ENCODE peak calls at places on chromosomes 4 and X, in eight cellular contexts. H is astrocyte; T is CD8-positive, alpha-beta memory T cell; Q is MM.1S; K is GM23338; U is mesendoderm; P is PC-3; R is breast epithelium. I is an unnamed sample. For H3K4me1 and H3K27me3, the result is how much of the 10 kb centered on the place peaks cover.

GRCh38 chrX:136193771-136194170 is 46.4 kb downstream of the FHL1 start:
- DNase-seq in H (no peak), T (no peak), Q (no peak), K (no peak), U (no peak), P (no peak), R (no peak), I (no peak)

GRCh38 chr4:141223418-141223817 is 2.7 kb downstream of the ZNF330 start:
- DNase-seq in H (no peak), T (no peak), Q (no peak), K (no peak), U (no peak), P (no peak), R (no peak), I (no peak)

GRCh38 chrX:47579537-47579936 is 2.7 kb upstream of the TIMP1 start:
- DNase-seq in H (peak), T (no peak), Q (no peak), K (no peak), U (no peak), P (peak), R (no peak), I (peak)

GRCh38 chrX:118562574-118563164 is 67.1 kb downstream of the DOCK11 start:
- DNase-seq in H (no peak), T (no peak), Q (no peak), K (no peak), U (no peak), P (no peak), R (no peak), I (no peak)

GRCh38 chr4:173403051-173403450 is 4.1 kb upstream of the SCRG1 start:
- DNase-seq in H (no peak), T (no peak), Q (no peak), K (no peak), U (peak), P (no peak), R (no peak), I (no peak)

GRCh38 chr4:69748176-69748575 is 12.2 kb downstream of the SULT1B1 start:
- DNase-seq in H (peak), T (no peak), Q (no peak), K (no peak), U (no peak), P (peak), R (no peak), I (no peak)

GRCh38 chr4:95446204-95446603 is 102.6 kb downstream of the UNC5C start:
- DNase-seq in H (no peak), T (no peak), Q (no peak), K (no peak), U (no peak), P (no peak), R (no peak), I (no peak)

GRCh38 chr4:100248476-100248875 is 58.2 kb upstream of the DDIT4L start:
- DNase-seq in H (no peak), T (no peak), Q (no peak), K (no peak), U (no peak), P (no peak), R (no peak), I (no peak)

GRCh38 chr4:131459430-131460101 is 1689.5 kb upstream of the PCDH10 start:
- DNase-seq in H (no peak), T (no peak), Q (peak), K (peak), U (peak), P (no peak), R (no peak), I (no peak)

GRCh38 chrX:10239611-10240064 is 82.9 kb downstream of the CLCN4 start:
- DNase-seq in H (peak), T (no peak), Q (no peak), K (no peak), U (no peak), P (peak), R (no peak), I (peak)

GRCh38 chr4:108135549-108136209 is 33.1 kb downstream of the LEF1 start:
- DNase-seq in H (no peak), T (no peak), Q (no peak), K (peak), U (peak), P (no peak), R (peak), I (no peak)

GRCh38 chr4:107034982-107035710 is 967 bp downstream of the DKK2 start:
- DNase-seq in H (peak), T (peak), Q (no peak), K (peak), U (peak), P (no peak), R (no peak), I (no peak)

GRCh38 chrX:12304261-12304660 is 166.0 kb downstream of the FRMPD4 start:
- DNase-seq in H (no peak), T (no peak), Q (no peak), K (no peak), U (no peak), P (no peak), R (no peak), I (no peak)

GRCh38 chr4:167613381-167613780 is 379.1 kb upstream of the SPOCK3 start:
- DNase-seq in H (no peak), T (no peak), Q (no peak), K (no peak), U (no peak), P (no peak), R (no peak), I (no peak)

GRCh38 chr4:144572660-144573059 is 73.3 kb upstream of the HHIP start:
- DNase-seq in H (no peak), T (no peak), Q (no peak), K (peak), U (peak), P (no peak), R (no peak), I (no peak)

GRCh38 chr4:153620352-153620751 is 63.7 kb upstream of the TLR2 start:
- DNase-seq in H (no peak), T (no peak), Q (no peak), K (no peak), U (no peak), P (no peak), R (no peak), I (no peak)

GRCh38 chrX:105314468-105314867 is 94.0 kb upstream of the TEX13A start:
- DNase-seq in H (peak), T (no peak), Q (no peak), K (no peak), U (no peak), P (peak), R (no peak), I (no peak)

GRCh38 chrX:47242321-47242720 is 9.5 kb downstream of the USP11 start:
- DNase-seq in H (no peak), T (no peak), Q (no peak), K (no peak), U (no peak), P (no peak), R (no peak), I (no peak)

GRCh38 chr4:13888112-13888511 is 260.6 kb upstream of the BOD1L1 start:
- DNase-seq in H (peak), T (no peak), Q (no peak), K (no peak), U (peak), P (peak), R (no peak), I (no peak)

GRCh38 chr4:16029329-16029728 is 54.5 kb downstream of the PROM1 start:
- DNase-seq in H (peak), T (no peak), Q (no peak), K (peak), U (peak), P (no peak), R (no peak), I (no peak)

GRCh38 chrX:45762699-45763647 is 562.3 kb upstream of the DIPK2B start:
- DNase-seq in H (peak), T (no peak), Q (no peak), K (no peak), U (no peak), P (peak), R (no peak), I (no peak)

GRCh38 chr4:125735107-125735506 is 420.4 kb downstream of the FAT4 start:
- DNase-seq in H (peak), T (no peak), Q (no peak), K (peak), U (peak), P (peak), R (no peak), I (peak)

GRCh38 chrX:40175416-40176255 is 77.9 kb upstream of the BCOR start:
- DNase-seq in H (no peak), T (peak), Q (peak), K (peak), U (peak), P (peak), R (no peak), I (peak)

DNA sequence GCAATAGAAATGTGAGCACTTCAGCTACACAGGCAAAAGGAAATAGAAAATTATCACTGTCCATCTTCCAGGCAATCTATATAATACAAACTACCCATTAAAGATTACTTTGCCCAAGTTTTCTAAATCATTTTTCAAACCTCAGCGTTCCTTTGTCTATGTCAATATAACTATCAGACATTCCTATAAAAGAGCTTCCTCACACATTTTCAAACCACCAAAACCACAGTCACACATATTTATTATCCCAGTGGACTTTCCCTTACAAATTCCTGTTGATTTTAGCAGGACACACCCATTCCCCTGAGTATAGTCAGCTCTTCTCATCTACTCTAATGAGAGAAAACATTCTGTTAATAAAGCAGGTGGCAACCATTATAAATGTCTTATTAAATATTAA is 83.2 kb upstream of the INTU start:
- DNase-seq in H (no peak), T (no peak), Q (no peak), K (no peak), U (no peak), P (peak), R (no peak), I (no peak)
- H3K4me1 ChIP-seq in H (under half), T (under half), Q (under half), K (under half), U (under half), P (under half), R (under half), I (under half)

GRCh38 chrX:31714797-31715196 is 643.0 kb upstream of the FTHL17 start:
- DNase-seq in H (no peak), T (no peak), Q (no peak), K (no peak), U (no peak), P (no peak), R (no peak), I (no peak)

GRCh38 chrX:31713120-31713519 is 641.3 kb upstream of the FTHL17 start:
- DNase-seq in H (no peak), T (no peak), Q (no peak), K (no peak), U (no peak), P (no peak), R (no peak), I (no peak)

GRCh38 chrX:31715675-31716074 is 643.8 kb upstream of the FTHL17 start:
- DNase-seq in H (no peak), T (no peak), Q (no peak), K (no peak), U (no peak), P (peak), R (no peak), I (no peak)

DNA sequence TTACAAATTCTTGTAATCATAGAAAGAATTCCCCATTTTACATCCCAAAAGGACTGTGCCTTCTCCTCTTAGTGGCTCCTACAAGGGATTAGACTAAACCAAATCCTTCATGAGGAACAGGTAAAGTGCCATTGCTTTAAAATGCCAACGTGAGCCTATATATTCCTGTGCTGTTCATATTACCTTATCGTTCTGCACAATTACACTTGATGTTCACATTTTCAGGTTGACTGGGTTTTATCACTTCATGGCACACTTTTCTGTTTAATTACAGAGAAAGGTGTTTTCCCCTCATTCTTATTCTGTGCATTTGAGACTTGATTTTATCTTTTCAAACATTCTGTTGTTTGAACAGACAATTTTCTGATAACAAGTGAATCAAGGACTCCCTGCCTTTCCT is 645.6 kb upstream of the FTHL17 start:
- DNase-seq in H (no peak), T (no peak), Q (no peak), K (no peak), U (no peak), P (no peak), R (no peak), I (no peak)
- H3K27me3 ChIP-seq in H (under half), T (under half), Q (under half), K (under half), U (under half), P (under half), R (under half), I (under half)

GRCh38 chr4:1863297-1864033 is 7.5 kb upstream of the LETM1 start:
- DNase-seq in H (no peak), T (no peak), Q (no peak), K (no peak), U (no peak), P (no peak), R (no peak), I (no peak)
- H3K4me1 ChIP-seq in H (under half), T (under half), Q (under half), K (under half), U (under half), P (under half), R (under half), I (under half)

GRCh38 chrX:78527818-78528217 is 131.3 kb downstream of the RTL3 start:
- DNase-seq in H (no peak), T (no peak), Q (no peak), K (no peak), U (no peak), P (no peak), R (no peak), I (no peak)
- H3K27me3 ChIP-seq in H (under half), T (under half), Q (under half), K (under half), U (under half), P (under half), R (under half), I (under half)

DNA sequence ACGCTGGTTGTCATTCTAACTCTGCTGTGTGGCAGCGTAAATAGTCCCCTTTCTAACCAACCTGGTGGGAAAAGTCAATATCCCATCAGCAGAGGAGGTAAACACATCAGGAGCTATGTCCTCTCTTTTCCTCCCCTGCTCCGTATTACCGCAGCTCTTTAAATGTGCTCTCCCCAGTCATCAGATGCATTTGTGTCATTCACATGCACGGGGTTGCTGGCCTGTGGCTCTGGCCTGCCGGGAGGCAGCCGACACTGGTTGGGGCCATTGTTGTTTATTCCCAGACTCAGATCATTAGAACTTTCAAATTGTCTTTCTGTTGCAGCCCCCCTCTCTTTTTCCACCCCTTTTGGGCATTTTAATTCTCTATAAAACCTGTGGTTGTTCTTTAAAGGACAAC is 21.9 kb downstream of the ARX start:
- DNase-seq in H (no peak), T (no peak), Q (no peak), K (no peak), U (no peak), P (no peak), R (no peak), I (no peak)
- H3K4me1 ChIP-seq in H (under half), T (under half), Q (under half), K (half or more), U (under half), P (under half), R (under half), I (under half)

GRCh38 chr4:1080432-1080831 is 32.9 kb downstream of the RNF212 start:
- DNase-seq in H (no peak), T (no peak), Q (no peak), K (no peak), U (no peak), P (no peak), R (no peak), I (no peak)
- H3K27me3 ChIP-seq in H (under half), T (under half), Q (under half), K (under half), U (under half), P (under half), R (under half), I (under half)

GRCh38 chr4:38982356-38983095 is 49.7 kb downstream of the TMEM156 start:
- DNase-seq in H (no peak), T (no peak), Q (no peak), K (no peak), U (no peak), P (no peak), R (no peak), I (no peak)

GRCh38 chr4:38985363-38986065 is 46.7 kb downstream of the TMEM156 start:
- DNase-seq in H (no peak), T (no peak), Q (peak), K (no peak), U (no peak), P (no peak), R (no peak), I (no peak)

GRCh38 chr4:38987491-38987890 is 44.7 kb downstream of the TMEM156 start:
- DNase-seq in H (no peak), T (no peak), Q (no peak), K (no peak), U (no peak), P (no peak), R (no peak), I (no peak)

GRCh38 chr4:38980903-38981676 is 51.1 kb downstream of the TMEM156 start:
- DNase-seq in H (peak), T (no peak), Q (peak), K (no peak), U (no peak), P (no peak), R (no peak), I (no peak)

DNA sequence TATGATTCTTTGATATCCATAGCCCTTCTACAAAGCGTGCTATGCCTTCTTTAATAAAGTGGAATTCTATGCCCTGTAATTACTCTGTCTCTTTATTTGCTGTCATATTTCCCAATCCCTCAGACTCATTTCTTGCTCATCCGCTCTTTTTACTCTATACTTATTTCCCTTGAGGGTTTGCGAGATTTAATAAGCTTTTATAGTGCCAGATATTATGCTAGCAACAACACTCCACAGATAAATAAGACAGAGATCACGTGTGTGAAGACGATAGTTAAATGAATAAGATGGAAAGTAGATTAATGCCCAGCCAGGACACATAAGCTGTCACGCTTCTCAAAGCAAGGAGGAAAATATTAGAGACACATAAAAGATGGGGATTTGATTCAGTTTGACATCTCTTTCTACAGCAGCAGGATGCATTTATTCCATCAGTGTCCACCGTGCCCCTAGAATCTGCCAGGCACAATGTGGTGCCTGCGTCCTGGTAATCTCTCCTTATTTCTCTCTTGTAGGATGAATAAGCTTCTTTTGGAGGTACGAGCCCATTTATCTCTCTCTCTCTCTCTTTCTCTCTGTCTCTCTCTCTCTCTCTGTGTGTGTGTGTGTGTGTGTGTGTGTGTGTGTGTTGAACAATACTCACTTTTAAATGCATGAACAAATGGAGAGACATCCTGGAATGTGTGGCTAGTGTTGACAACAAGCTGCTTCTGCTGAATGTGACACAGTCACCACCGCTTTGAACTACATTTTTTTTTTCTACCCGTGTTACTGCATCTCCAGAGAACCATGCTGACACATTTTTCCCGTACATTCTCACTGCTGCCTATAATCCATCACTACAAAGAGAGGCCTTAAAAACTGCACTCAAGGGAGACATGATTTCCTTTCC is 48.2 kb downstream of the TMEM156 start:
- DNase-seq in H (peak), T (no peak), Q (no peak), K (no peak), U (no peak), P (no peak), R (no peak), I (no peak)
- H3K4me1 ChIP-seq in H (under half), T (under half), Q (under half), K (under half), U (under half), P (under half), R (under half), I (under half)